ENCODE peak calls at places on chromosomes 6 and 20, in four cellular contexts. One of them, this sample, is unnamed.

GRCh38 chr6:134937426-134937825 is 12.5 kb downstream of the ALDH8A1 start:
- DNase-seq in right lobe of liver: no peak
- DNase-seq in fibroblast of the aortic adventitia: no peak
- DNase-seq in AG09309: peak
- DNase-seq in this sample: no peak

GRCh38 chr6:123945386-123945785 is 141.7 kb downstream of the NKAIN2 start:
- DNase-seq in AG09309: no peak
- DNase-seq in right lobe of liver: no peak
- DNase-seq in fibroblast of the aortic adventitia: no peak
- DNase-seq in this sample: no peak

GRCh38 chr20:43910564-43910963 is 4.1 kb upstream of the TOX2 start:
- DNase-seq in right lobe of liver: no peak
- DNase-seq in fibroblast of the aortic adventitia: no peak
- DNase-seq in AG09309: no peak
- DNase-seq in this sample: no peak

GRCh38 chr20:14582855-14583254 is 245.4 kb upstream of the FLRT3 start:
- DNase-seq in right lobe of liver: no peak
- DNase-seq in fibroblast of the aortic adventitia: no peak
- DNase-seq in AG09309: no peak
- DNase-seq in this sample: peak

GRCh38 chr6:138537090-138537489 is 37.8 kb upstream of the NHSL1 start:
- DNase-seq in fibroblast of the aortic adventitia: peak
- DNase-seq in right lobe of liver: no peak
- DNase-seq in AG09309: no peak
- DNase-seq in this sample: no peak

GRCh38 chr6:156864557-156864956 is 87.4 kb downstream of the ARID1B start:
- DNase-seq in fibroblast of the aortic adventitia: no peak
- DNase-seq in right lobe of liver: no peak
- DNase-seq in AG09309: no peak
- DNase-seq in this sample: no peak

GRCh38 chr6:84798257-84798656 is 33.9 kb upstream of the TBX18 start:
- DNase-seq in right lobe of liver: no peak
- DNase-seq in fibroblast of the aortic adventitia: peak
- DNase-seq in AG09309: no peak
- DNase-seq in this sample: peak

GRCh38 chr6:87333591-87334181 is 4.6 kb upstream of the GJB7 start:
- DNase-seq in fibroblast of the aortic adventitia: peak
- DNase-seq in AG09309: no peak
- DNase-seq in right lobe of liver: no peak
- DNase-seq in this sample: peak

GRCh38 chr20:37397954-37398749 is 52.2 kb downstream of the SRC start:
- DNase-seq in fibroblast of the aortic adventitia: no peak
- DNase-seq in right lobe of liver: no peak
- DNase-seq in AG09309: no peak
- DNase-seq in this sample: no peak

GRCh38 chr20:34713194-34713943 is 9.2 kb downstream of the TP53INP2 start:
- DNase-seq in fibroblast of the aortic adventitia: peak
- DNase-seq in right lobe of liver: peak
- DNase-seq in AG09309: peak
- DNase-seq in this sample: peak

GRCh38 chr6:35724059-35724458 is 12.8 kb upstream of the ARMC12 start:
- DNase-seq in fibroblast of the aortic adventitia: no peak
- DNase-seq in AG09309: no peak
- DNase-seq in right lobe of liver: peak
- DNase-seq in this sample: no peak

GRCh38 chr6:93294879-93295278 is 124.5 kb downstream of the EPHA7 start:
- DNase-seq in fibroblast of the aortic adventitia: no peak
- DNase-seq in AG09309: no peak
- DNase-seq in right lobe of liver: no peak
- DNase-seq in this sample: no peak

GRCh38 chr6:85143686-85144085 is 306.2 kb upstream of the NT5E start:
- DNase-seq in right lobe of liver: no peak
- DNase-seq in AG09309: no peak
- DNase-seq in fibroblast of the aortic adventitia: no peak
- DNase-seq in this sample: no peak

GRCh38 chr6:25628471-25629201 is 23.4 kb upstream of the SCGN start:
- DNase-seq in right lobe of liver: no peak
- DNase-seq in AG09309: no peak
- DNase-seq in fibroblast of the aortic adventitia: no peak
- DNase-seq in this sample: no peak

GRCh38 chr20:62627901-62628612 is 14.2 kb upstream of the SLCO4A1 start:
- DNase-seq in right lobe of liver: no peak
- DNase-seq in AG09309: no peak
- DNase-seq in fibroblast of the aortic adventitia: peak
- DNase-seq in this sample: no peak

GRCh38 chr6:11381801-11382513 is 149.5 kb upstream of the NEDD9 start:
- DNase-seq in right lobe of liver: no peak
- DNase-seq in AG09309: no peak
- DNase-seq in fibroblast of the aortic adventitia: no peak
- DNase-seq in this sample: no peak

GRCh38 chr6:148438593-148438992 is 96.0 kb downstream of the SASH1 start:
- DNase-seq in right lobe of liver: no peak
- DNase-seq in AG09309: no peak
- DNase-seq in fibroblast of the aortic adventitia: no peak
- DNase-seq in this sample: peak

DNA sequence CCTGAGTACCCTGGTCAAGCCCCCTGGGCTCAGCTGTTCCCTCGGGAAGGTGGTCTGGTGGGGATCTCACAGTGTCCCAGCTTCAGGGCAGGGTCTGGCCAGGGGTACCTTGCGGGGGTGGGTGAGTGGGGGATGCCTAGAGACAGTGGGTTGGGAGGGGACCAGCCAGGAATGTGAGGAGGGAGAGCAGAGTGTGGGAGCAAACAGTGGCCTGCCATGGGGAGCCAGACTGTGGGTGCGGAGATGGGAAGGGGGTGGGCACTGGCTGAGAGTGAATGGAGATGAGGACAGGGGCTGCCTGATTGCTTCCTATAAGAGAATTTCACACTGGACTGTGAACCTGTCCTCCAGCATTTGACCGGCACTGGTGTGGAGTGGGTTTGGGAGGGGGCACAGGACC is 95.1 kb downstream of the VEGFA start:
- DNase-seq in right lobe of liver: no peak
- DNase-seq in fibroblast of the aortic adventitia: no peak
- DNase-seq in AG09309: no peak
- DNase-seq in this sample: no peak
- TF ChIP-seq CTCF in right lobe of liver: no peak
- TF ChIP-seq CTCF in fibroblast of the aortic adventitia: no peak
- TF ChIP-seq CTCF in AG09309: no peak
- TF ChIP-seq CTCF in this sample: no peak

DNA sequence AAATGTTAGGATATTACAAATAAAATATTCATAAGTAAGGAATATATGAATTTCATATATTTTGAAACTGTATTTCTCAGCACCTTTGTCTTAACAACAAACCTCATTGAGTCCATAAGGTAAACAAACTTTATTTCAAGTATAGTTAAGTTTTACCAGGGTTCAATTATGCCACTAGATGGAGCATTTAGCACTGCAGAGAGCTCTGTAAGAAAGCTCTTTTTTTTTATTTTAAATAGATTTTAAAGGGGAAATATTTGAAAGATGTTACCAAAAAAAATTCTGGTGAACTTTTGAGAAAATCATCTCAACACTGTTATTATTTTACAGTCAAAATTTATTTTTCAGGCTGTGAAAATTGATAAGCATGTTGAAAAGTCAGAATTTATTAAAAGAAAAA is 955.2 kb upstream of the EYS start:
- DNase-seq in right lobe of liver: no peak
- DNase-seq in fibroblast of the aortic adventitia: peak
- DNase-seq in AG09309: no peak
- DNase-seq in this sample: peak
- TF ChIP-seq CTCF in right lobe of liver: no peak
- TF ChIP-seq CTCF in fibroblast of the aortic adventitia: peak
- TF ChIP-seq CTCF in AG09309: no peak
- TF ChIP-seq CTCF in this sample: peak

DNA sequence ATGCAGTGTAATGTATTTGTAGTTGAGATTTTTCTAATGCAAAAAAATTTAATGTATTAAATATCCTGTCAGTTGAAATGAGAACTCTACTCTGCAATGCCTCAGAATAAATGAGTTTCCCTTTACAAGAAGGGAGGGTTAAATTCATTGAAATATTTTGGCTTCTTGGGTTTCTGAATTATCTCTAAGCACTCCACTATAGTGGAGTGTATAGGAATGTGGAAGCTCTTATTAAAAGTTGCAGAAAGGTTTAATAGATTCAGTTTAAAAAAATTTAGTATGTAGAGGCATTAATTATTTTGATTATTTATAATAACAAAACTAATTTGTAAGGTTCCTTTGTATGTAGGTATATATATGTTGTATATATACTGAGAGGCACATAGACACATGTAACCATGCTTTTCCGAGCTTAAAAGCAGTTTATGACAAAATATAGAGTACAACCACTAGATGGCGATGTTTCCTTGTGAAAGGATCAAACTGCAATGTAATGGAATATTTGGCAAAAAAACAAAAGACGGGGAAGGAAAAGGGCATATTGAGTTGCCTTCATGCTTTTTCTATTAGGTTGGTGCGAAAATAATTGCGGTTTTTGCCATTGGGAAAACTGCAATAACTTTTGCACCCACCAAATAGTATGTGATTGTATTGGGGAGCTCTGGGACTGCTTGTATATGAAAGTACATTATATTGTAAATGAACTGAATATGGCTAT is 144.2 kb downstream of the MYO6 start:
- DNase-seq in fibroblast of the aortic adventitia: peak
- DNase-seq in right lobe of liver: no peak
- DNase-seq in AG09309: peak
- DNase-seq in this sample: peak
- TF ChIP-seq CTCF in fibroblast of the aortic adventitia: peak
- TF ChIP-seq CTCF in right lobe of liver: peak
- TF ChIP-seq CTCF in AG09309: peak
- TF ChIP-seq CTCF in this sample: peak

GRCh38 chr6:120352491-120352890 is 981.8 kb downstream of the TBC1D32 start:
- DNase-seq in AG09309: no peak
- DNase-seq in fibroblast of the aortic adventitia: no peak
- DNase-seq in right lobe of liver: no peak
- DNase-seq in this sample: no peak
- TF ChIP-seq CTCF in AG09309: no peak
- TF ChIP-seq CTCF in fibroblast of the aortic adventitia: no peak
- TF ChIP-seq CTCF in right lobe of liver: no peak
- TF ChIP-seq CTCF in this sample: no peak

DNA sequence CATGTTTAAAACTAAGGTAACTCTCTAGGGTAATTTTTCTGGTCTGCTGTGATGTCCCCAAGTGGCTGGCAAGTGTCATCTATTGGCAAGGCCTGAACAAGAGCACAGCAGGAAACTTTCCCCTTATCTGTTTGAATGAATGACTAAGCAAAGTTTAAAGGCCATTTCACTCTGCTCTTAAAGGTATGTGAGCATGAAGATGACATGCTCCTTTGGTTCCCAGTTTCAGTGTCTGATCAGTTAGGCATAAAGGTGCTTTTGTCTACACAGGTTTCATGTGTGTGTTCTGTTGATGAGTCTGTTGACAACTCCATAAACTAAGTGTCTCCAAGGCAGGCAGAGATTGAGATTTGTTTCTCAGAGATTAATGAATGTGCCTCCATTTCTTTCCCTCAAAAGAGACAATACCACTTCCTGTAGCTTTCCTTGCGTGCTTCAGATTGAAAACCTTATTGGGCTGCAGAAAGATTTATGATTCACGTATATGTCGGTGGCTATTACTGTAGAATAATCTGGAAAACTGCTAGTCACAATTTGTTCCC is 83.9 kb downstream of the MAP3K7 start:
- DNase-seq in right lobe of liver: peak
- DNase-seq in AG09309: no peak
- DNase-seq in fibroblast of the aortic adventitia: no peak
- DNase-seq in this sample: no peak
- TF ChIP-seq CTCF in right lobe of liver: no peak
- TF ChIP-seq CTCF in AG09309: no peak
- TF ChIP-seq CTCF in fibroblast of the aortic adventitia: no peak
- TF ChIP-seq CTCF in this sample: no peak

DNA sequence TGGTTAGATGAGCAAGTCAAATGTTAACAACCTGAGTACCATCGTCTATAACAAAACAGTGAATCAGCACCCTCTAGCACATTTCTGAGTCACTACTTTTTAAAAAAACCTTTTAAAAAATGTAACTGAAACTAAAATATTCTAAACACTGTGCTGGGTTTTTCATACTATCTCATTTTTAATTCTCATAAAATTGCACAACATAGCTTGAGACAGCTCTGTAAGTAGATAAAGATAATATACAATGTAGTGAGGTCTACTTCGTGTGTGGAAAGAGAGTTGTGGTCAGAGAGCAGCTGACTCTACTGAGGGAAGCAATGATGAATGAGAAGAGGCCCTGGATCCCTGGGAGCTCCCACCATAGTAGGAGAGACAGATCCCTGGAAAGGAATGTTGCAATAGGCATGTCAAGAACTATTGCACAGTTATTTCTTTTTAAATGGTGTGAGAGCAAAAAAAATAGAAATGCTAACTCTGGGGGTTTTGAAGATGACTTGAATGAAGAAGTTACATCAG is 13.6 kb upstream of the CALHM6 start:
- DNase-seq in AG09309: peak
- DNase-seq in right lobe of liver: no peak
- DNase-seq in fibroblast of the aortic adventitia: peak
- DNase-seq in this sample: peak
- TF ChIP-seq CTCF in AG09309: no peak
- TF ChIP-seq CTCF in right lobe of liver: no peak
- TF ChIP-seq CTCF in fibroblast of the aortic adventitia: no peak
- TF ChIP-seq CTCF in this sample: no peak

GRCh38 chr6:95128439-95128838 is 448.9 kb upstream of the MANEA start:
- DNase-seq in AG09309: no peak
- DNase-seq in right lobe of liver: no peak
- DNase-seq in fibroblast of the aortic adventitia: no peak
- DNase-seq in this sample: no peak

DNA sequence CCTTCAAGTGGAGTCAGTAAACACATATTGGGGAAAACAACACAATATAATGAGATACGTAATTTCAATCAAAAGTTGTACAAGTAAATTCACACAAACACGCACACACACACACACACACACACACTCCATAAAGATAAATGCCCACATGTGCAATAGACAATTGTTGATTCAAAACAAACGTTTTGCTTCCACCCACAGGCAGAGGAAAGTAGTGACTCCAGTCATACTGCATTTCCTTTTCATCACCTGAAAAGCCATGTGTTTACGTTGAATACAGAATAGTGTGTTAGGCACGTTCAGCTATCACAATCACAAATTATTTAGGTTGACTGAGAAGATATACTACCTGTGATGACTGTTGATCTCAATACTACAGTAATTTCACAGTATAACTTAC is 443.8 kb upstream of the MANEA start:
- DNase-seq in right lobe of liver: no peak
- DNase-seq in fibroblast of the aortic adventitia: peak
- DNase-seq in AG09309: no peak
- DNase-seq in this sample: peak
- TF ChIP-seq CTCF in right lobe of liver: peak
- TF ChIP-seq CTCF in fibroblast of the aortic adventitia: peak
- TF ChIP-seq CTCF in AG09309: no peak
- TF ChIP-seq CTCF in this sample: peak

GRCh38 chr20:4091332-4092135 is 76.2 kb upstream of the RNF24 start:
- DNase-seq in AG09309: no peak
- DNase-seq in fibroblast of the aortic adventitia: peak
- DNase-seq in right lobe of liver: peak
- DNase-seq in this sample: peak
- TF ChIP-seq CTCF in AG09309: peak
- TF ChIP-seq CTCF in fibroblast of the aortic adventitia: peak
- TF ChIP-seq CTCF in right lobe of liver: peak
- TF ChIP-seq CTCF in this sample: peak